ENCODE peak calls at places on chromosomes 16 and 17, in four cellular contexts. G, D, Q and M are unnamed samples.

GRCh38 chr17:7852919-7853692 is 1.8 kb upstream of the TMEM88 start:
- DNase-seq in G (no peak), D (peak), Q (no peak), M (no peak)

GRCh38 chr17:78122221-78122990 is 6.1 kb downstream of the TMC6 start:
- DNase-seq in G (no peak), D (peak), Q (no peak), M (no peak)

GRCh38 chr16:17420821-17421220 is 49.9 kb downstream of the XYLT1 start:
- DNase-seq in G (peak), D (no peak), Q (no peak), M (no peak)

GRCh38 chr17:63984651-63985386 is 12.1 kb upstream of the SCN4A start:
- DNase-seq in G (peak), D (peak), Q (peak), M (peak)

GRCh38 chr16:52547001-52547833 is at the start of gene TOX3:
- DNase-seq in G (no peak), D (no peak), Q (no peak), M (no peak)

GRCh38 chr16:8951447-8952280 is 12.0 kb downstream of the USP7 start:
- DNase-seq in G (no peak), D (no peak), Q (no peak), M (no peak)

GRCh38 chr17:20063665-20064648 is 54.8 kb downstream of the SPECC1 start:
- DNase-seq in G (peak), D (no peak), Q (peak), M (peak)

GRCh38 chr17:19753661-19754463 is 5.8 kb upstream of the ALDH3A1 start:
- DNase-seq in G (no peak), D (no peak), Q (no peak), M (no peak)

DNA sequence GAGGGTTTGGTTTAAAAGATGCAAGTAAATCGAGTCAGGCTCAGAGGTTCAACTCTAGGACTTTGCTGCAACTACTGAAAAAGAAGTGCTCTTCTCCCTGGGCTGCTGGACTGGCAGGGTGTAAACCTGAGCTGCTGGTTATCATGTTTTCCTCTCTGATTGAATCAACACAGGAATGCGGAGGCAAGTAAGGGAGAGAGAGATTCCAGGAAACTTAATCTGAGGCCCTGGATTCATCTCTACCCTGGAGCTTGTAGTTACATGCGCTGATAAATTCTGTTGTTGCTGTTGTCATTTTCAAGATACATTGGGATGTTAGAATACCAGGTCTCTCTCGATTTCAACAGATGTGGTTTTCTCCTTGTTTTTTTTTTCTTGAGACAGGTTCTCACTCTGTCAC is 8.2 kb upstream of the HS3ST3A1 start:
- DNase-seq in G (no peak), D (no peak), Q (no peak), M (no peak)
- H3K27ac ChIP-seq in G (no peak), D (no peak), Q (no peak), M (no peak)

GRCh38 chr16:48478418-48478817 is 93.2 kb upstream of the SIAH1 start:
- DNase-seq in G (no peak), D (no peak), Q (no peak), M (no peak)
- TF ChIP-seq CTCF in G (no peak), D (no peak), Q (no peak), M (no peak)

GRCh38 chr17:42274812-42275526 is 1.2 kb downstream of the STAT5B start:
- DNase-seq in G (no peak), D (no peak), Q (no peak), M (no peak)

GRCh38 chr17:42276359-42276608 is at the start of gene STAT5B:
- DNase-seq in G (peak), D (peak), Q (peak), M (peak)

GRCh38 chr17:42274273-42274542 is 2.0 kb downstream of the STAT5B start:
- DNase-seq in G (no peak), D (no peak), Q (no peak), M (no peak)

GRCh38 chr17:42276609-42277341 is 584 bp upstream of the STAT5B start:
- DNase-seq in G (peak), D (no peak), Q (peak), M (peak)

DNA sequence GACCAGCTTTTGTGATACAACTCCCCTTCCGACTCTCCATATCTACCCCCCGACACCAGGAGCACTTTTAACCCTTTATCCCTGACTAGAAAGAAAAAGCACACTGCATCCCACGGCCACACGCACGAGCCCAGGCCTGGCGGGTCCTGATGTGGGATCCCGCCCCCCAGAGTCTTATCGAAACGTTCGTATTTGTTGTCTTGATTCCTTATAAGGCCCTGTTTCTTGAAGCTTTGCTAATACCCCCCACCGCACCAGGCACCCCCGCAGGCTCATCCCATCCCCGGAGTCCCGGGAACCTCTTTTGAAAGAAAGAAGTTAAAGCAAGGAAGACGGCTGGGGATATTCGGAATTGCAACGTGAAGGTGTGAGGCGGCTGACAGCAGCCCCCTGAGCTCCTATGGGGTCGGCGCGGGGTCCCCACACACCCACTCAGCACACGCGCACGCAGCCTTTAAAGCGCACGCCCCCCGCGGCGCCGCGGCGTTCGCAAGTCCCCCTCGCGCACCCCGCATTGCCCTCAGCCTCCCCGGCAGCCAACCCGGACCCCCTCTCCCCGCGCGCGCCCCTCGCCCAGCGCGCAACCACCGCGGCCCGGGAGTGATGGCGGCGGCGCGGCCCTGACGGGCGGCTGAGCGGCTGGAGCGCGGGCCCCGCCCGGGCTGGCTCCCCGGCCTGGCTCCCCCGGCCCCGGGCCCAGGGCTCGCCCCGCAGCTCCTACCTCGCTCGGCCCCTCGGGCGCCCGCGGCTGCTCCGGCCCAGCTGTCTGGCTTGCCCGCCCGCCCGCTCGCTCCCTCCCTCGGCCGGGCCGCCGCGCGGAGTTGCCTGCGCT is 448 bp downstream of the STAT5B start:
- DNase-seq in G (peak), D (peak), Q (peak), M (peak)
- H3K27ac ChIP-seq in G (peak), D (peak), Q (peak), M (peak)

DNA sequence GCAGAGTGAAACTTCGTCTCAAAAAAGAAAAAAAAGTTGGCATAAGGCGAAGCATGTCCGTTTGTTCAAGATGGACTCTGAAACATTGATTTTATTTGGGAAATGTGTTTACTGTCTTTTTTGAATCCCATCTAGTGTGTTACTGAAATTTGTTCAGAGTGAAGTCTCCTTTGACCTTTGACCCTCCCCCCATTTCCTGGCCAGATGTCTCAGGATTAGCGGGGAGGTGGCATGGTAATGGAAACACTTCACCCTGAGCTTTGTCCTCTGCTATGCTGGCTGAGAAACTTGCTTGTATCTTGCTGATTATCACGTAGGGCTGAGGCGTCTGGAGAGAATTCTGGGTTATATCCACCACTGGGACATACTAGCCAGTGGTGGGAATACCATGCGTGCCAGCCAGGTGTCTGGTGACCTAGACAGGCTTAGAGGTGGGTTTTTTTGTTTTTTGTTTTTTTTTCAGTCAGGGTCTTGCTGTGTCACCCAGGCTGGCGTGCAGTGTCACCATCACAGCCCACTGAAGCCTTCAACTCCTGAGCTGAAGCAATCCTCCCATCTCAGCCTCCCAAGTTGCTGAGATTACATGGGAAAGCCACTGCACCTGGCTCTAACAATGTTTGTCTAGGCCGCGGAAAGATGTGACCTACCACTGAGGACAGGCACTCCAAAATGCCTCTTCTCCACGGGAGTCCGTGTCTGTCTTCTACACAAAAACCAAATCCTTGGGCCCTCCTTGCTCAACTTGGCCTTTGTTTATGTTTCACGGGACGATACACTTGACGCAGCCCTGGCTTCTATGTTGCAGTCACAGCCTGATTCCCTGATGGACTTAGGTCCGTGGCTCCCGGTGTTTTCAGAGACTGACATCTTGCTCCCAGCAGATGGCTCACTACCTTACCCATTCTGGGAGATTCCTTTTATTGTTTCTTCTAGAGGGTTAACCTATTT is 6.6 kb upstream of the GALK1 start:
- DNase-seq in G (peak), D (no peak), Q (peak), M (no peak)
- TF ChIP-seq CTCF in G (no peak), D (no peak), Q (no peak), M (peak)

GRCh38 chr17:32486091-32486700 is 597 bp upstream of the CDK5R1 start:
- DNase-seq in G (peak), D (peak), Q (peak), M (no peak)

GRCh38 chr17:32484628-32485027 is 2.2 kb upstream of the CDK5R1 start:
- DNase-seq in G (no peak), D (no peak), Q (no peak), M (no peak)

GRCh38 chr17:32486701-32487459 is at the start of gene CDK5R1:
- DNase-seq in G (peak), D (peak), Q (peak), M (no peak)

GRCh38 chr17:32484041-32484461 is 2.7 kb upstream of the CDK5R1 start:
- DNase-seq in G (no peak), D (no peak), Q (no peak), M (no peak)

DNA sequence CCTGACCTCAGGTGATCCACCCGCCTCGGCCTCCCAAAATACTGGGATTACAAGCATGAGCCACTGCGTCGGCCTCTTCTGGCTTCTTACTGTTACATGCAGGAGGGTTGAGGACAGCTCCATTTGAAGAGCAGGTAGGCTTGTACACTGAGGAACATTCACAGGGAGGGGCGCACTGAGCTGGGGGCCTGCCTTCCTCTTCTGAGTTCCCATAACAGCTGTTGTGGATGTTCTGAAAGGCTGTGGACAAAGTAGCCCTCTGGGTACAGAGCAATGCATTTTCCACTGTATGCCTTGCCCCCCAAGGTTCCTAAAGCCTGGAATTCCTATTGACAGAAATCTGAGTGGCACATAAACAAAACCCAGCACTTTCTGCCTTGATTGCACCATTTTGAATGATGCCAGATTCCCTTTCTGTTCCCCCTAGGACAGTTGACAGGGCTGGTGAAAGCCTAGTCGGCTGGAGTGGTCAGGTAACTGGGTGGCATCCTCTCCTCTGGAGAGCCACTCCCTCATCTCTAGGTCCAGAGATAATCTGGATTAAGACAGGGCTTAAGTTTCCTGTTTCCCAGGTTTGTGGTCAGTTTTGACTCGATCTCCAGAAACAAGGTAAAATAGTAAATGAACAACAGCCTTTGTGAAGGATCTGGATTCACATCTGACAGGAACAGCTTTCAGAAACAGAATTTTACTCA is 1.4 kb upstream of the CDK5R1 start:
- DNase-seq in G (no peak), D (no peak), Q (no peak), M (no peak)
- H3K27ac ChIP-seq in G (no peak), D (no peak), Q (peak), M (no peak)

DNA sequence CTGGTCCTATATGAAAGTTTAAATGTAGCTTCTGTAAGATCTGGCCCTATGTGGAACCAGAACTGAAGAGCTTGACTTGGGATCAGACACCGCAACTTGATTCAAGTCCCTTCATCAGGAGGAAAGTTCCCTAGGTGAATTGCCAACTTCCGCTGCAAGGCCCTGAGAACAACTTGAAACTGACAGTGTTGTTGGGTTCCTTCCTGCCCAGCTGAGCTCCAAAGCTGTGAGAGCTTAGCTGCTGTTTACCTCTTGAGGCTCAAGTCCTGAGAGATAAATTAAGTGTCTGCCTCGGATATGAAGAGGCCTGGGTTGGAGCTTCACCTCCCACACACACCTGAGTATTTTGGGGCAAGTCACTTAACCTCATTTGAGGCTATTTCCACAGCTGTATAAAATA is 44.7 kb downstream of the REXO5 start:
- DNase-seq in G (peak), D (no peak), Q (no peak), M (no peak)
- TF ChIP-seq CTCF in G (no peak), D (no peak), Q (no peak), M (no peak)

GRCh38 chr17:43998552-43998951 is 5.9 kb upstream of the NAGS start:
- DNase-seq in G (peak), D (no peak), Q (peak), M (peak)
- H3K27ac ChIP-seq in G (no peak), D (no peak), Q (no peak), M (no peak)

GRCh38 chr17:5297245-5297644 is 15.2 kb downstream of the RABEP1 start:
- DNase-seq in G (no peak), D (no peak), Q (no peak), M (no peak)
- TF ChIP-seq CTCF in G (no peak), D (no peak), Q (no peak), M (no peak)

GRCh38 chr16:81900456-81900855 is 110.8 kb downstream of the SDR42E1 start:
- DNase-seq in G (no peak), D (no peak), Q (no peak), M (no peak)
- H3K27ac ChIP-seq in G (no peak), D (no peak), Q (no peak), M (no peak)

GRCh38 chr17:17386143-17386800 is 83.1 kb downstream of the NT5M start:
- DNase-seq in G (no peak), D (no peak), Q (no peak), M (no peak)

GRCh38 chr17:17388657-17389496 is 85.7 kb downstream of the NT5M start:
- DNase-seq in G (no peak), D (no peak), Q (no peak), M (no peak)

GRCh38 chr17:17387461-17388362 is 84.5 kb downstream of the NT5M start:
- DNase-seq in G (no peak), D (no peak), Q (no peak), M (no peak)

GRCh38 chr17:17385502-17385901 is 82.3 kb downstream of the NT5M start:
- DNase-seq in G (no peak), D (no peak), Q (no peak), M (no peak)

DNA sequence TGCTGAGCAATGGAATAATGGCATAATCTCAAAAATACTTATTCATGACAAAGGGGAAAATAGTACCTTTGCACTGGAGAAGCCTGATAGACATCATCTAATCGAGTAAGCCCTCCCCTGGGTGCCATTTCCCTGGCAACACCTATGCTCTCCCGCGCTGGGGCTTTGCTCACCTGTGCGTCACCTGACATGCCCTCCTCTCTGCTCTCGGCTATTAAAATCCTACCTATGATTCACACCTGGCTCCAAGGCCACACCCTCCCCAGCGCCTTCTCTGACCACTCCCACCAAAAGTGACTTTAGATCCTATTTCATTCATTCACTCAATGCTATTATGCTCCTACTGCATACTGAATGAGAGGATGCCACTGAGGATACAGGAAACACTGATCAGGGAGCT is 83.8 kb downstream of the NT5M start:
- DNase-seq in G (no peak), D (no peak), Q (no peak), M (no peak)
- TF ChIP-seq CTCF in G (no peak), D (no peak), Q (no peak), M (no peak)